ENCODE peak calls at places on chromosomes 13 and 19, in four cellular contexts. R, P, F and D are unnamed samples.

GRCh38 chr13:107202371-107203023 is 634.6 kb upstream of the ARGLU1 start:
- DNase-seq in R (peak), P (peak), F (no peak), D (peak)

GRCh38 chr13:23391752-23392151 is 41.8 kb downstream of the SACS start:
- DNase-seq in R (no peak), P (no peak), F (no peak), D (no peak)

GRCh38 chr13:109989155-109989554 is 202.8 kb upstream of the IRS2 start:
- DNase-seq in R (no peak), P (no peak), F (no peak), D (peak)

GRCh38 chr13:80132741-80133601 is 208.0 kb downstream of the SPRY2 start:
- DNase-seq in R (peak), P (peak), F (peak), D (peak)

GRCh38 chr19:55250262-55251036 is 8.4 kb downstream of the PPP6R1 start:
- DNase-seq in R (no peak), P (no peak), F (no peak), D (no peak)

GRCh38 chr13:30334663-30335386 is 27.5 kb upstream of the KATNAL1 start:
- DNase-seq in R (no peak), P (no peak), F (no peak), D (peak)

GRCh38 chr13:113758651-113759524 is at the start of gene TMEM255B:
- DNase-seq in R (peak), P (peak), F (peak), D (peak)

GRCh38 chr13:78160793-78161192 is 242.2 kb upstream of the EDNRB start:
- DNase-seq in R (no peak), P (peak), F (no peak), D (peak)

GRCh38 chr19:51660975-51661600 is 14.5 kb upstream of the SIGLEC14 start:
- DNase-seq in R (peak), P (peak), F (peak), D (peak)

GRCh38 chr13:32428581-32429072 is 697 bp upstream of the N4BP2L1 start:
- DNase-seq in R (no peak), P (no peak), F (peak), D (no peak)

GRCh38 chr13:86741762-86742285 is 929.3 kb upstream of the SLITRK5 start:
- DNase-seq in R (no peak), P (no peak), F (no peak), D (no peak)
- TF ChIP-seq CTCF in R (no peak), P (no peak), F (no peak), D (no peak)

DNA sequence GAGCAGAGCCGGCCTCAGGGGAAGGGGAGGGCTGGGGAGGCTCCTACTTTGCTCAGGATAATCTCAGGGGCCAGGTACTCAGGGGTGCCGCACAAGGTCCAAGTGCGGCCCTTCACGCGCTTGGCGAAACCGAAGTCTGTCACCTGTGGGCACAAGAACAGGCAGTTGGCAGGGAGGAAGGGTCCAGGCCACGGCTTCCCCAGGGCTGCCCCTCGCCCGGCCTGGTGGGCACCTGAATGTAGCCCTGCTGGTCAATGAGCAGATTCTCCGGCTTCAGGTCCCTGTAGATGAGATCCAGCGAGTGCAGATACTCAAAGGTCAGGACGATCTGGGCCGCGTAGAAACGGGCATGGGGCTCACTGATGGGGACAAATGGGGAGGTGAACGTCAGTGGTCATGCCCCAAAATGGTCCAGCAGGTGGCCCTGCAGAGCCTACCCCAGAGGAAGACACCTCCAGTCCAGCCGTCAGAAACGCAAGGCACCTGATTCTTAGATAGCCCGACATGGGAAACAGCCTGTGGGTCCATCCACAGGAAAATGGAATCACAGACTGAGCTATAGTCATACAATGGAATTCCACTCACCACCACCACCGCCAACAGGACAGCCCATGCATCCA is 7.1 kb upstream of the SAMD1 start:
- DNase-seq in R (no peak), P (no peak), F (no peak), D (no peak)
- TF ChIP-seq CTCF in R (no peak), P (no peak), F (no peak), D (no peak)

GRCh38 chr19:4038057-4038456 is 28.6 kb downstream of the ZBTB7A start:
- DNase-seq in R (no peak), P (no peak), F (no peak), D (no peak)

GRCh38 chr19:4037301-4037949 is 29.3 kb downstream of the ZBTB7A start:
- DNase-seq in R (no peak), P (no peak), F (no peak), D (no peak)

GRCh38 chr19:4035582-4035981 is 28.0 kb downstream of the PIAS4 start:
- DNase-seq in R (no peak), P (no peak), F (no peak), D (no peak)

GRCh38 chr19:4035018-4035566 is 27.6 kb downstream of the PIAS4 start:
- DNase-seq in R (no peak), P (no peak), F (no peak), D (no peak)

GRCh38 chr19:4036576-4037300 is 29.2 kb downstream of the PIAS4 start:
- DNase-seq in R (no peak), P (no peak), F (no peak), D (no peak)
- TF ChIP-seq CTCF in R (no peak), P (no peak), F (no peak), D (no peak)

GRCh38 chr19:35513231-35513974 is at the start of gene DMKN:
- DNase-seq in R (no peak), P (peak), F (no peak), D (peak)

GRCh38 chr19:35516310-35516709 is 2.9 kb upstream of the DMKN start:
- DNase-seq in R (no peak), P (no peak), F (no peak), D (no peak)

GRCh38 chr19:35511337-35511736 is 2.1 kb downstream of the DMKN start:
- DNase-seq in R (no peak), P (no peak), F (no peak), D (no peak)

GRCh38 chr19:35512831-35513230 is 618 bp downstream of the DMKN start:
- DNase-seq in R (no peak), P (no peak), F (no peak), D (no peak)

DNA sequence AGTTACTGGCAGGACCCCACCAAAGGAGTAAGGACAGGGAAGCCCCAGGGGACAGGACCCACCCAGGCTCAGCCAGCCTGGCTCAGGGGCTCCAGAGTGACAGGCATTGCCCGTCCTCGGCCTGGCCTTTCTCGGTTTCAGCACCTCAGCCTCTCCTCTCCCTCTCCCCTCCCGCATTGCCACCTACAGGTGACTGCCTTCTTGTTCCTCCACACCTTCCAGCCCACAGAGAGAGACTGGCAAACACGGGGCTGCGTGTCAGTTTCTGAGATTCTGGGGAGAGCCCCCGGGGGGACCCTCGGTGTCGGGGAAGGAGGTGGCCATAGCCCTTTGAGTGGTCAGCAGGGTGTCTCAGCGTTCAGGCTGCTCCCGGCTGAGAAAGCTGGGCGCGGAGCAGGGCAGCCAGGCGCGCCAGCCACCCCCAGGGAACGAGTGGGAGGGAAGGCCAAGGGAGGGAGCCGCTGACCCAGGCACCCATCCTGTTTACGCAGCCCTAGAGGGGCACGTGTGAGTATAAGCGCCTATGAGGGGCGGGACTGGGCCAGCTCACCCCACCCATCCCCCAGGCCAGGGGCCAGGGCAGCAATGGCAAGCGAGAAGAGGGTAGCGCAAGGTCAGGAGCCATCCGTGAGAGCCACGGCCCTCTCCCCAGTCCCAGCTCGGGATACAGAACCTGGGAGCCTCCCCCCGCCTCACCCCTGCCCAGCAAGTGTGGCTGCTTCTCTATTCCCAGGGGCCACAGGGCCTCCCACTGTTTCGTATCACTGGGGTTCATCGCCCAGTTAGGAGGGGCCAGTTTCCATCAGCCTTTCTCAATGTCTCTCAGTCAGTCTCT is 743 bp upstream of the DMKN start:
- DNase-seq in R (no peak), P (no peak), F (no peak), D (peak)
- TF ChIP-seq CTCF in R (no peak), P (peak), F (no peak), D (no peak)